ENCODE peak calls at places on chromosomes 13 and 19, in six cellular contexts. H is cardiac muscle cell, P is PC-9, C is Peyer's patch, I is pancreas, A is heart right ventricle. L is an unnamed sample.
A peak's percentile ranks its signal among the peaks of the same experiment; 100 is the strongest.

GRCh38 chr13:112997188-112998135 is 28.4 kb downstream of the MCF2L start:
- DNase-seq in H (no peak), P (no peak), C (no peak), I (no peak), A (no peak), L (no peak)

GRCh38 chr13:34591801-34592454 is 350.1 kb upstream of the NBEA start:
- DNase-seq in H (no peak), P (no peak), C (no peak), I (peak; percentile 21), A (peak; percentile 29), L (no peak)

GRCh38 chr19:46579286-46579944 is 21.7 kb upstream of the CALM3 start:
- DNase-seq in H (peak; percentile 48), P (no peak), C (no peak), I (no peak), A (no peak), L (no peak)

GRCh38 chr19:20423381-20424207 is 142.0 kb downstream of the ZNF737 start:
- DNase-seq in H (peak; percentile 88), P (no peak), C (peak; percentile 54), I (peak; percentile 7), A (peak; percentile 52), L (no peak)

GRCh38 chr19:47432499-47432898 is 13.2 kb upstream of the MEIS3 start:
- DNase-seq in H (no peak), P (no peak), C (no peak), I (no peak), A (no peak), L (no peak)

GRCh38 chr19:16325671-16326400 is 1.2 kb downstream of the KLF2 start:
- DNase-seq in H (peak; percentile 52), P (no peak), C (peak; percentile 57), I (no peak), A (no peak), L (peak; percentile 69)

GRCh38 chr13:108475181-108475580 is 154.2 kb upstream of the MYO16 start:
- DNase-seq in H (no peak), P (no peak), C (no peak), I (no peak), A (no peak), L (no peak)

GRCh38 chr13:99859178-99860177 is 112.1 kb downstream of the ZIC5 start:
- DNase-seq in H (no peak), P (no peak), C (no peak), I (no peak), A (no peak), L (no peak)

GRCh38 chr19:18322318-18322758 is 538 bp downstream of the LSM4 start:
- DNase-seq in H (peak; percentile 60), P (no peak), C (peak; percentile 71), I (no peak), A (peak; percentile 52), L (peak; percentile 58)

GRCh38 chr19:38647368-38647965 is at the start of gene ACTN4:
- DNase-seq in H (peak; percentile 98), P (peak; percentile 86), C (peak; percentile 98), I (peak; percentile 99), A (peak; percentile 99), L (peak; percentile 100)

GRCh38 chr19:55232986-55233385 is 4.4 kb upstream of the TMEM86B start:
- DNase-seq in H (no peak), P (no peak), C (no peak), I (no peak), A (no peak), L (no peak)

GRCh38 chr13:23651887-23652286 is 81.7 kb downstream of the TNFRSF19 start:
- DNase-seq in H (no peak), P (no peak), C (no peak), I (no peak), A (no peak), L (no peak)

GRCh38 chr19:49456351-49456750 is 3.3 kb downstream of the ALDH16A1 start:
- DNase-seq in H (peak; percentile 13), P (no peak), C (no peak), I (no peak), A (no peak), L (no peak)

GRCh38 chr19:47489072-47489914 is 5.3 kb upstream of the KPTN start:
- DNase-seq in H (no peak), P (no peak), C (no peak), I (no peak), A (no peak), L (no peak)

GRCh38 chr13:106383791-106384190 is 151.7 kb downstream of the EFNB2 start:
- DNase-seq in H (peak; percentile 34), P (no peak), C (no peak), I (no peak), A (no peak), L (no peak)

GRCh38 chr19:56476671-56477428 is at the start of gene ZNF667:
- DNase-seq in H (peak; percentile 31), P (no peak), C (no peak), I (no peak), A (peak; percentile 13), L (peak; percentile 5)

GRCh38 chr19:3253270-3253669 is 28.8 kb downstream of the CELF5 start:
- DNase-seq in H (peak; percentile 7), P (no peak), C (no peak), I (no peak), A (no peak), L (no peak)

GRCh38 chr13:56515441-56515840 is 625.3 kb upstream of the PRR20A start:
- DNase-seq in H (no peak), P (no peak), C (no peak), I (no peak), A (no peak), L (no peak)
- H3K9me3 ChIP-seq in H (no peaks in the 10 kb centered on the region), P (no peaks in the 10 kb centered on the region), C (no peaks in the 10 kb centered on the region), I (no peaks in the 10 kb centered on the region), A (no peaks in the 10 kb centered on the region), L (no peaks in the 10 kb centered on the region)

GRCh38 chr13:41458187-41458938 is 1.0 kb downstream of the RGCC start:
- DNase-seq in H (peak; percentile 18), P (no peak), C (peak; percentile 43), I (no peak), A (no peak), L (peak; percentile 74)
- H3K27me3 ChIP-seq in H (peaks cover 94% of the 10 kb centered on the region), P (peaks cover 14% of the 10 kb centered on the region), C (peaks cover 6% of the 10 kb centered on the region), I (no peaks in the 10 kb centered on the region), A (peaks cover 13% of the 10 kb centered on the region), L (no peaks in the 10 kb centered on the region)

GRCh38 chr13:18996627-18997051 is 185.0 kb downstream of the TUBA3C start:
- DNase-seq in H (no peak), P (no peak), C (no peak), I (peak; percentile 25), A (no peak), L (no peak)

GRCh38 chr13:18996221-18996620 is 185.4 kb downstream of the TUBA3C start:
- DNase-seq in H (no peak), P (no peak), C (no peak), I (no peak), A (no peak), L (no peak)

GRCh38 chr13:18993884-18994660 is 187.6 kb downstream of the TUBA3C start:
- DNase-seq in H (no peak), P (no peak), C (no peak), I (peak; percentile 72), A (no peak), L (no peak)

GRCh38 chr13:18992791-18993190 is 188.8 kb downstream of the TUBA3C start:
- DNase-seq in H (no peak), P (no peak), C (no peak), I (peak; percentile 87), A (no peak), L (no peak)

DNA sequence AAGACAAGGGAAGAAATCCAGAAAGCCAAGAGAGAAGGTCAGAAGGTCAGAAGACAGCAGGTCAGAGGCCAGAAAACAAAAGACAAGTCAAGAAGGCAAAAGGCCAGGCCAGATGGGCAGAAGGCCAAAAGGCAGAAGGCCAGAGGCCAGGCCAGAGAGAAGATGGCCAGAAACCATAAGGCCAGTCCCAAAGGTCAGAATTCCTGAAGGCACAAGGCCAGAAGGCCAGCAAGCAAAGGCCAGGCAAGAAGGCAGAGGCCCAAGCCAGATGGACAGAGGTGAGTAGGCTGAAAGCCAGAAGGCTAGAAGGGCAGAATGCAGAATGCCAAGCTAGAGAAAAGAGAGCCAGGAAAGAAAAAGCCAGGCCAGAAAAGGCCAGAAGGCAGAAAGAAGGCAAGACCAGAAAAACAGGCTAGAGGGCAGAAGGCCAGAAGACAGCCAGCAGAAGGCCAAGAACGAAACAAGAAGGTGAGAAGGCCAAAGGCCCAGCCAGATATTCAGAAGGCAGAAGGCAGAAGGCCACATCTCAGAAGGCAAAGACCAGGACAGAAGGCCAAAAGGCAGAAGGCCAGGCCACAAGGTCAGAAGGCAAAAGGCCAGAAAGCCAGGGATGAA is 186.3 kb downstream of the TUBA3C start:
- DNase-seq in H (no peak), P (no peak), C (no peak), I (no peak), A (no peak), L (no peak)
- H3K9me3 ChIP-seq in H (no peaks in the 10 kb centered on the region), P (no peaks in the 10 kb centered on the region), C (no peaks in the 10 kb centered on the region), I (no peaks in the 10 kb centered on the region), A (peaks cover 50% of the 10 kb centered on the region), L (peaks cover 5% of the 10 kb centered on the region)

GRCh38 chr19:8342316-8342683 is 762 bp downstream of the KANK3 start:
- DNase-seq in H (no peak), P (no peak), C (no peak), I (no peak), A (no peak), L (no peak)

GRCh38 chr19:8338835-8339234 is 4.2 kb downstream of the KANK3 start:
- DNase-seq in H (no peak), P (no peak), C (no peak), I (no peak), A (no peak), L (no peak)

GRCh38 chr19:8343483-8343844 is 402 bp upstream of the KANK3 start:
- DNase-seq in H (no peak), P (no peak), C (no peak), I (no peak), A (no peak), L (no peak)

GRCh38 chr19:8340341-8341096 is 2.5 kb downstream of the KANK3 start:
- DNase-seq in H (peak; percentile 49), P (no peak), C (no peak), I (no peak), A (peak; percentile 90), L (no peak)

GRCh38 chr19:8342684-8343482 is at the start of gene KANK3:
- DNase-seq in H (peak; percentile 97), P (peak; percentile 92), C (peak; percentile 85), I (peak; percentile 95), A (peak; percentile 98), L (peak; percentile 82)
- H3K27me3 ChIP-seq in H (peaks cover 9% of the 10 kb centered on the region), P (no peaks in the 10 kb centered on the region), C (peaks cover 3% of the 10 kb centered on the region), I (no peaks in the 10 kb centered on the region), A (peaks cover 9% of the 10 kb centered on the region), L (no peaks in the 10 kb centered on the region)

GRCh38 chr19:23391239-23391638 is 4.0 kb downstream of the ZNF91 start:
- DNase-seq in H (no peak), P (no peak), C (no peak), I (no peak), A (no peak), L (no peak)
- H3K9me3 ChIP-seq in H (no peaks in the 10 kb centered on the region), P (peaks cover 67% of the 10 kb centered on the region), C (no peaks in the 10 kb centered on the region), I (no peaks in the 10 kb centered on the region), A (peaks cover 34% of the 10 kb centered on the region), L (peaks cover 51% of the 10 kb centered on the region)